ENCODE peak calls at places on chromosomes 7 and 10, in eight cellular contexts. P, L, X, Q, F, K, R and H are unnamed samples.

GRCh38 chr10:48390933-48391845 is 84.7 kb downstream of the MAPK8 start:
- DNase-seq in K (no peak), Q (no peak), X (no peak), L (no peak), P (peak), F (no peak), R (no peak), H (no peak)

GRCh38 chr7:98613601-98614425 is 3.3 kb upstream of the NPTX2 start:
- DNase-seq in P (no peak), R (no peak), X (no peak), Q (no peak), L (no peak), F (no peak), K (no peak), H (no peak)

GRCh38 chr10:1379601-1380000 is 323.4 kb downstream of the WDR37 start:
- DNase-seq in R (no peak), Q (peak), X (peak), K (peak), F (no peak), P (no peak), L (peak), H (peak)

GRCh38 chr10:115092555-115093285 is 445 bp upstream of the ATRNL1 start:
- DNase-seq in F (no peak), Q (no peak), X (peak), P (no peak), R (peak), K (peak), L (no peak), H (no peak)

GRCh38 chr10:131865223-131865917 is 35.4 kb upstream of the PPP2R2D start:
- DNase-seq in L (no peak), F (no peak), Q (no peak), K (no peak), R (no peak), P (no peak), X (no peak), H (no peak)

GRCh38 chr10:12828736-12829135 is 172.8 kb downstream of the CCDC3 start:
- DNase-seq in X (no peak), L (no peak), P (no peak), F (no peak), Q (no peak), K (no peak), R (no peak), H (no peak)

GRCh38 chr7:4715385-4715770 is 33.3 kb downstream of the FOXK1 start:
- DNase-seq in K (no peak), Q (no peak), F (peak), P (no peak), L (no peak), X (no peak), R (no peak), H (no peak)

GRCh38 chr10:130109796-130110235 is 814 bp downstream of the C10orf143 start:
- DNase-seq in P (peak), K (peak), F (peak), R (peak), L (peak), Q (peak), X (peak), H (no peak)

GRCh38 chr7:136134503-136134902 is 157.3 kb upstream of the MTPN start:
- DNase-seq in F (no peak), L (no peak), P (no peak), Q (no peak), R (no peak), X (peak), K (no peak), H (no peak)

GRCh38 chr10:67779455-67780205 is 58.4 kb downstream of the DNAJC12 start:
- DNase-seq in K (peak), X (peak), R (peak), Q (peak), F (peak), P (peak), L (no peak), H (no peak)

GRCh38 chr10:106571216-106571954 is 593.1 kb downstream of the SORCS1 start:
- DNase-seq in R (no peak), X (no peak), P (no peak), F (no peak), Q (no peak), K (no peak), L (no peak), H (no peak)

GRCh38 chr10:30170146-30170545 is 110.8 kb upstream of the JCAD start:
- DNase-seq in L (no peak), P (no peak), X (no peak), R (no peak), F (no peak), Q (no peak), K (no peak), H (no peak)

GRCh38 chr10:85400981-85401695 is 965.5 kb downstream of the GRID1 start:
- DNase-seq in P (no peak), F (no peak), R (no peak), L (no peak), X (no peak), K (no peak), Q (no peak), H (no peak)

GRCh38 chr7:23347682-23348180 is 48.6 kb downstream of the MALSU1 start:
- DNase-seq in K (no peak), P (peak), Q (no peak), F (no peak), X (no peak), R (no peak), L (no peak), H (no peak)

GRCh38 chr10:47316131-47316530 is 6.1 kb upstream of the GDF2 start:
- DNase-seq in P (no peak), R (no peak), K (no peak), F (no peak), X (no peak), Q (no peak), L (no peak), H (no peak)

GRCh38 chr10:71933651-71934050 is 30.5 kb upstream of the CHST3 start:
- DNase-seq in K (no peak), Q (no peak), L (no peak), P (no peak), R (no peak), F (no peak), X (no peak), H (no peak)

GRCh38 chr10:75108684-75109458 is 2.6 kb upstream of the SAMD8 start:
- DNase-seq in L (peak), F (no peak), P (peak), X (peak), K (peak), Q (no peak), R (no peak), H (no peak)

GRCh38 chr10:101759354-101760247 is 16.3 kb downstream of the FGF8 start:
- DNase-seq in X (no peak), L (no peak), F (no peak), R (no peak), K (no peak), P (no peak), Q (no peak), H (no peak)

GRCh38 chr7:124667312-124667711 is 98.3 kb downstream of the GPR37 start:
- DNase-seq in P (no peak), F (no peak), X (no peak), K (no peak), L (no peak), R (no peak), Q (no peak), H (no peak)

GRCh38 chr10:74179124-74179710 is 28.2 kb downstream of the ADK start:
- DNase-seq in R (no peak), F (no peak), P (no peak), L (no peak), X (no peak), Q (no peak), K (no peak), H (no peak)

GRCh38 chr10:119412244-119412750 is 130.2 kb downstream of the RGS10 start:
- DNase-seq in F (peak), Q (peak), P (no peak), X (peak), L (no peak), R (peak), K (no peak), H (no peak)

DNA sequence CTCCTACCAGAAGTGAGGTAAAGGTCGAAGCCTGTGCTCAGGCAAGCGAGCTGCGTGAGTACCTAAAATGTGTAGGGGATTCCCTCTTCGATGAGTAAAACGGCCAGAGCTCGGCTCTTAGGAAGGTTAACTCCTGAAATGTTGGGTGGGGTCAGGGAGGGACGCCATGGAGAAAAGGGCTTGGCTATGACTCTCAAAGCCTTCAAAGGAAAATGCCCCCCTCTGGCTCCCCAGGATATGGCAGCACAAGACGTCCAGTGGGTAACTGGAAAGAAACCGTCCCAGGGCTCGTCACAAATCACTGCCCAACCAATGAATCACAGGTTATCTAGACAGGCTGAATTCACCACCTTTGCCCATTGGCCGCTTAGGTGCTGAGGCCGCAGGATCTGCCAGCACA is 58.0 kb downstream of the CALML3 start:
- DNase-seq in F (no peak), X (no peak), Q (no peak), P (peak), L (no peak), R (no peak), K (peak), H (no peak)
- TF ChIP-seq CTCF in F (no peak), X (no peak), Q (no peak), P (no peak), L (no peak), R (no peak), K (peak), H (no peak)

GRCh38 chr7:155167706-155168365 is 97.7 kb downstream of the HTR5A start:
- DNase-seq in Q (no peak), P (no peak), X (no peak), F (no peak), K (no peak), L (no peak), R (no peak), H (peak)

GRCh38 chr7:155168607-155169006 is 98.5 kb downstream of the HTR5A start:
- DNase-seq in K (no peak), P (no peak), F (no peak), Q (no peak), R (no peak), L (no peak), X (no peak), H (peak)

GRCh38 chr7:155166108-155166507 is 96.0 kb downstream of the HTR5A start:
- DNase-seq in P (no peak), F (no peak), X (no peak), R (no peak), L (no peak), K (no peak), Q (no peak), H (peak)

GRCh38 chr7:155169081-155169480 is 99.0 kb downstream of the HTR5A start:
- DNase-seq in R (no peak), F (no peak), K (no peak), X (no peak), P (no peak), L (no peak), Q (no peak), H (no peak)

DNA sequence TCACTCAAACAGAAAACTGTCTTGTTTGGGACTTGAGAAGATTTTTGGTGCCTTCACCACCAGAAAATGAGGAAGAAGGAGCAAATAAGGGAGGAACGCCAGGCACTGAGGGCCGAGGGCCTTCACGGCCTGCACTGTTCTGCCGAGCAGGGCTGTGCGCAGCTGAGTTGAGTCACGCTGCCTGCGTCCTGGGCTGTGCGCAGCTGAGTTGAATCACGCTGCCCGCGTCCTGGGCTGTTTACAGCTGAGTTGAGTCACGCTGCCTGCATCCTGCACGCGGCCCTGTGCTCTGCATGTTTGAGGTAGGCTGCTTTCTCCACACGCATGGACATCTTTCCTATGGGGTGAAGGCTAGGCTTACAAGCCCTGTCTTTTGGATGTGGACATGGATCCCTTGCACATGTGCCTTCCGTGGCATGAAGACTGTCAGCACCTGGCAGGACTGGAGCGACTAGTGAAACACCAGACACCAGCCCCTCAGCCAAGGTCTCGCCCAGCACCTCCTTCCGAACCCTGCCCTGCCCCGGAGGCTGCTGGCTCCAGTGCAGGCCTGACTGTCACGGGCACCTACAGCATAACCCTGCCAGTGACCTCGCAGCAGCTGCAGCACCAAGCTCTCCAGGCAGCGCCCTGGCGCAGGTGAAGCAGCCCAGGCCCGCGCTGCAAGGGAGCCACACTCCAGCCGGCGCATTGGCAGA is 96.7 kb downstream of the HTR5A start:
- DNase-seq in L (no peak), X (no peak), Q (no peak), R (no peak), F (no peak), K (no peak), P (peak), H (peak)
- TF ChIP-seq POLR2A in L (no peak), X (no peak), Q (no peak), R (no peak), F (no peak), K (no peak), P (no peak), H (no peak)

GRCh38 chr10:25113231-25114035 is 61.4 kb upstream of the GPR158 start:
- DNase-seq in R (peak), P (peak), Q (peak), L (peak), X (peak), K (peak), F (peak), H (peak)
- TF ChIP-seq CTCF in R (no peak), P (peak), Q (peak), L (peak), X (peak), K (peak), F (peak), H (peak)

DNA sequence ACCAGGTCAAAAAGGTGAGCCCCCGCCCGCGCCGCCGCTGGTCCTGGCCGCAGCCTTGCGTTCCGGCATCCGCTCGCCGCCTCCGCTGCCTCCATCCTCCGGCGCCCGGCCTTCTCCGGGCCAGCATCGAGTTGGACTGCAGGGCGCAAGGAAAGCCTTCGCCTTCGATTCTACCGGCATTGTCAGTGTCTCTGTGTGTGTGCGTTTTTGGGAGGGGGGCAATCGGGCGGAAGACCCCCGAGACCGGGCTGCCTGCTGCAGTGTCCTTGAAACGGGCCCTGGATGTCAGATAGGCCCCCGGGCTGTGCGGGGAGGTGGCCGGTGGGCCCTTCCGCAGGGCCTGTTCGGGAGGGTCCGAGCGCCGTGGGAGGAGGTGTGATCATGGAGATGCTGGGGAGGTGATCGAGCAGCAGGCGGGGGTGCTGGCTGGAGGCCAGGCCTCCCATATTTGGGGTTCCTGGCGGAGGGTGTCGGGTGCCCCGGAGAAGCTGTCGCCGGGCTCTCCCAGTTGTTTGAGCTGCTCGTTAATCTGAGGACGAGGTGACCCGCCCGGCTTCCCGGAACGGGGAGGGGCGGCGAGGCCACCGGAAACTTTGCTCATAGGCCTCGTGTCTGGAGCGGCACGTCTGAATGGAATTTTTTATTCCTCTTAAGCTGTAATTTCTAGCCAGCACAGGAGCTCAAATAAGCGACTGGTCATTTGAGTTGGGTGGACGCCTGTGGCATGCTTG is 40.9 kb downstream of the HK1 start:
- DNase-seq in P (no peak), X (peak), F (peak), K (peak), L (peak), R (peak), Q (peak), H (peak)
- TF ChIP-seq POLR2A in P (no peak), X (no peak), F (peak), K (peak), L (no peak), R (no peak), Q (peak), H (no peak)

DNA sequence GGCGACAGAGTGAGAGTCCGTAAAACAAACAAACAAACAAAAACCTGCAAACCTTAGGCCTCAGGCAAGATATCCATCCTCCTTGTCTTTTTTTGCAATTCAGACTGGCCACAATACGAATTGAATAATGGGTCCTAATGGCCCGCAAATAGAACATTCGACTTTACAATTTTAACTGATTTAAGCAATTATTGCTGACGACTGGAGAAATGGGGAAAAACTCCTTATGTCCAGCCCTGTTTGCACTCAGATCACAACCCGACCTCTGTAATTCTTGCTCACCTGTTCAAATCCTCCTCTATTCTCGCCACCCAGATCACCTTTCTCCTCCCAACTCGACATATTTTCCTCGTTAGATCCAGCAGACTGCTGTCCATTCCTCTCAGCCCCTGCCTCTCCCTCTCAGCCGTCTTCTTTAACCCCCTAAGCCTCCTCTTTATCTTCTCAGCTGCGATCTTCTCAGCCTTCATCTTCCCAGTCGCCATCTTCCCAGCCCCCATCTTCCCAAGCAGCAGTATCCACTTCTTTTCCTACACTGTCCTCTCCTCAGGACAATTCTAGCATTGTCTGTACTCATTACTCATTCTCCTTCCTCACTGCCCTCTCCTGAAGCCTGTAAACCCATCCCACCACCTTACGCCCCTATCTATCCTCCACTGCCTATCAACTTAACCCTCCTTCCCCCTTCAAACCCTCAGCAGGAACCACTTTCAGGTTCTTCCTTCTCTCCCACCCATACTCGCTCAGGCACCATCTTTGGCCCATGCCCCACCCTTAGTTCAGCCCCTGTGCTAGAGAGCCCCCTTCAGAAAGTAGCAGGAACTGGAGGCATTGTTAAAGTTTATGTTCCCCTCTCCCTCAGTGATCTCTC is 61.8 kb downstream of the LRRC17 start:
- DNase-seq in K (no peak), X (no peak), F (no peak), P (no peak), Q (no peak), L (no peak), R (no peak), H (no peak)
- TF ChIP-seq CTCF in K (no peak), X (no peak), F (no peak), P (no peak), Q (no peak), L (no peak), R (no peak), H (no peak)

DNA sequence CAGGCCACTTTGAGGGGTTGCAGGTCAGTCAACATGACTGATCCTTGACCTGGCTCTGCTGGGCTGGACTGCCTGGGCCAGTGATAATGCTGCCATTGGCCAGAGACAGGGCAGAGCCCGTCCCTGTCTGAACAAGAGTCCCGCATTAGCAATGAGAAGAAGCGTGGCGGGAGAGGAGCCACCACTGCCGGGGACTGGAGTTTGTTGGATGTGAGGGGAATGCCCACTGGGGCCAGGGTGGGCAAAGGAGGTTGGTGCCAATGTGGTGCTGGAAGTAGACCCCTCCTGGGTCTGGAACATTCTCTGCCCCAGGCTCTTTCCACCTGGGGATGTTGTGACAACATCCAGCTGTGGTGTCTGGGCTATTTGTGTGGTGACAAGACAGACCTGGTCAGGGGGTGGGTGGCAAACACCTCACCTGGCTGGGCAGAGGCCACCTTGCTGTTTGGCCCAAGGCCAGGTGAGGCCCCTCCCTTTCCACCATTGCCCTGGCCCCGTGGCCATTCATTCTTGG is 7.6 kb downstream of the SAP25 start:
- DNase-seq in K (no peak), L (no peak), P (no peak), F (no peak), Q (no peak), R (no peak), X (no peak), H (no peak)
- TF ChIP-seq POLR2A in K (no peak), L (no peak), P (no peak), F (no peak), Q (no peak), R (no peak), X (no peak), H (no peak)

GRCh38 chr7:156106107-156106426 is 293.8 kb upstream of the SHH start:
- DNase-seq in L (no peak), R (no peak), K (no peak), P (no peak), X (no peak), Q (peak), F (no peak), H (no peak)

GRCh38 chr7:156109076-156109475 is 296.8 kb upstream of the SHH start:
- DNase-seq in P (no peak), X (no peak), K (no peak), F (no peak), Q (no peak), R (no peak), L (no peak), H (no peak)

GRCh38 chr7:156105337-156106106 is 293.3 kb upstream of the SHH start:
- DNase-seq in K (no peak), R (no peak), F (no peak), P (no peak), Q (no peak), L (no peak), X (no peak), H (no peak)

GRCh38 chr7:156109988-156110387 is 297.7 kb upstream of the SHH start:
- DNase-seq in X (no peak), P (no peak), L (no peak), R (no peak), Q (no peak), F (no peak), K (no peak), H (no peak)

GRCh38 chr7:156107957-156108356 is 295.7 kb upstream of the SHH start:
- DNase-seq in R (no peak), F (no peak), L (no peak), K (no peak), X (no peak), Q (no peak), P (no peak), H (no peak)
- TF ChIP-seq CTCF in R (no peak), F (no peak), L (no peak), K (no peak), X (no peak), Q (no peak), P (no peak), H (no peak)